ENCODE peak calls at places on chromosome 12, in nine cellular contexts. O is A549, J is tibial nerve, T is lower leg skin, K is body of pancreas, L is right lobe of liver, E is heart left ventricle, X is NB4, C is testis. B is an unnamed sample.

GRCh38 chr12:2137707-2138106 is 84.9 kb downstream of the CACNA1C start:
- DNase-seq in O (no peak), J (no peak), T (peak), K (no peak), L (no peak), E (no peak), X (no peak), C (peak), B (no peak)

GRCh38 chr12:68479261-68479581 is 131.5 kb upstream of the RAP1B start:
- DNase-seq in O (no peak), J (no peak), T (no peak), K (no peak), L (no peak), E (no peak), X (no peak), C (no peak), B (no peak)

GRCh38 chr12:129873458-129873857 is 30.4 kb downstream of the TMEM132D start:
- DNase-seq in O (no peak), J (no peak), T (no peak), K (no peak), L (no peak), E (no peak), X (no peak), C (no peak), B (no peak)

GRCh38 chr12:120125029-120125428 is 8.5 kb upstream of the RAB35 start:
- DNase-seq in O (no peak), J (no peak), T (no peak), K (no peak), L (no peak), E (no peak), X (no peak), C (no peak), B (no peak)

GRCh38 chr12:14284189-14284722 is 81.2 kb upstream of the ATF7IP start:
- DNase-seq in O (no peak), J (no peak), T (no peak), K (no peak), L (no peak), E (peak), X (no peak), C (peak), B (no peak)

GRCh38 chr12:22794017-22794416 is 169.0 kb downstream of the ETNK1 start:
- DNase-seq in O (no peak), J (no peak), T (no peak), K (no peak), L (no peak), E (no peak), X (no peak), C (no peak), B (no peak)

GRCh38 chr12:115474525-115475353 is 790.8 kb upstream of the TBX3 start:
- DNase-seq in O (no peak), J (no peak), T (no peak), K (no peak), L (no peak), E (no peak), X (no peak), C (no peak), B (no peak)

GRCh38 chr12:81176796-81177195 is 98.9 kb downstream of the ACSS3 start:
- DNase-seq in O (no peak), J (no peak), T (no peak), K (no peak), L (no peak), E (no peak), X (no peak), C (no peak), B (no peak)

GRCh38 chr12:14716848-14717444 is 20.5 kb upstream of the GUCY2C start:
- DNase-seq in O (peak), J (no peak), T (no peak), K (peak), L (no peak), E (no peak), X (peak), C (peak), B (peak)

GRCh38 chr12:14995583-14996425 is 23.0 kb downstream of the PDE6H start:
- DNase-seq in O (peak), J (no peak), T (no peak), K (no peak), L (no peak), E (no peak), X (peak), C (no peak), B (no peak)

GRCh38 chr12:57759360-57759980 is 4.6 kb downstream of the MARCHF9 start:
- DNase-seq in O (peak), J (no peak), T (no peak), K (peak), L (no peak), E (no peak), X (peak), C (no peak), B (no peak)

GRCh38 chr12:79381246-79382208 is 309.2 kb downstream of the PAWR start:
- DNase-seq in O (no peak), J (no peak), T (no peak), K (no peak), L (no peak), E (no peak), X (no peak), C (no peak), B (no peak)

GRCh38 chr12:22609501-22609900 is 15.5 kb upstream of the ETNK1 start:
- DNase-seq in O (no peak), J (no peak), T (no peak), K (no peak), L (no peak), E (no peak), X (no peak), C (no peak), B (no peak)

GRCh38 chr12:85183855-85184254 is 96.2 kb upstream of the ALX1 start:
- DNase-seq in O (no peak), J (no peak), T (no peak), K (no peak), L (no peak), E (no peak), X (no peak), C (no peak), B (no peak)

GRCh38 chr12:30928356-30929264 is 2.1 kb downstream of the TSPAN11 start:
- DNase-seq in O (no peak), J (no peak), T (peak), K (peak), L (no peak), E (peak), X (no peak), C (peak), B (no peak)

GRCh38 chr12:130183585-130184370 is 21.5 kb downstream of the FZD10 start:
- DNase-seq in O (no peak), J (no peak), T (no peak), K (no peak), L (no peak), E (no peak), X (no peak), C (no peak), B (no peak)

GRCh38 chr12:106362971-106363370 is 5.4 kb downstream of the POLR3B start:
- DNase-seq in O (no peak), J (no peak), T (no peak), K (no peak), L (no peak), E (no peak), X (no peak), C (no peak), B (no peak)

GRCh38 chr12:92007787-92008186 is 137.9 kb downstream of the BTG1 start:
- DNase-seq in O (no peak), J (no peak), T (no peak), K (no peak), L (no peak), E (no peak), X (peak), C (no peak), B (no peak)

GRCh38 chr12:13367973-13368372 is 171.4 kb downstream of the EMP1 start:
- DNase-seq in O (no peak), J (no peak), T (no peak), K (no peak), L (no peak), E (no peak), X (no peak), C (no peak), B (no peak)

GRCh38 chr12:64675795-64676194 is 65.5 kb downstream of the RASSF3 start:
- DNase-seq in O (peak), J (no peak), T (peak), K (peak), L (no peak), E (peak), X (no peak), C (no peak), B (no peak)

GRCh38 chr12:44286336-44286735 is 450.5 kb downstream of the TMEM117 start:
- DNase-seq in O (no peak), J (no peak), T (no peak), K (no peak), L (no peak), E (no peak), X (peak), C (no peak), B (no peak)

GRCh38 chr12:57803317-57803893 is 15.1 kb downstream of the AVIL start:
- DNase-seq in O (peak), J (peak), T (no peak), K (peak), L (peak), E (peak), X (peak), C (peak), B (peak)

GRCh38 chr12:127696963-127697362 is 570.0 kb upstream of the TMEM132C start:
- DNase-seq in O (no peak), J (no peak), T (no peak), K (no peak), L (no peak), E (no peak), X (no peak), C (no peak), B (no peak)

GRCh38 chr12:29350080-29350479 is 30.9 kb downstream of the ERGIC2 start:
- DNase-seq in O (peak), J (no peak), T (no peak), K (no peak), L (no peak), E (no peak), X (peak), C (no peak), B (no peak)

GRCh38 chr12:53122961-53123468 is 19.7 kb downstream of the SOAT2 start:
- DNase-seq in O (peak), J (no peak), T (no peak), K (no peak), L (no peak), E (peak), X (no peak), C (no peak), B (peak)

GRCh38 chr12:79420146-79420618 is 270.6 kb downstream of the PAWR start:
- DNase-seq in O (peak), J (no peak), T (no peak), K (no peak), L (no peak), E (no peak), X (peak), C (no peak), B (no peak)

GRCh38 chr12:50110762-50111416 is 1.1 kb upstream of the COX14 start:
- DNase-seq in O (peak), J (peak), T (peak), K (peak), L (peak), E (peak), X (peak), C (peak), B (peak)

GRCh38 chr12:27802511-27802910 is 22.5 kb upstream of the MANSC4 start:
- DNase-seq in O (no peak), J (no peak), T (no peak), K (no peak), L (no peak), E (no peak), X (no peak), C (no peak), B (no peak)

GRCh38 chr12:34345801-34346200 is 323.5 kb downstream of the ALG10 start:
- DNase-seq in O (no peak), J (no peak), T (no peak), K (no peak), L (no peak), E (no peak), X (no peak), C (no peak), B (peak)

GRCh38 chr12:46209914-46210834 is 58.7 kb downstream of the SLC38A1 start:
- DNase-seq in O (no peak), J (no peak), T (no peak), K (peak), L (peak), E (peak), X (no peak), C (no peak), B (no peak)

GRCh38 chr12:112382866-112383265 is 635 bp upstream of the HECTD4 start:
- DNase-seq in O (no peak), J (no peak), T (no peak), K (no peak), L (no peak), E (no peak), X (no peak), C (no peak), B (no peak)

GRCh38 chr12:71157601-71158233 is at the start of gene TSPAN8:
- DNase-seq in O (no peak), J (no peak), T (no peak), K (peak), L (no peak), E (no peak), X (no peak), C (peak), B (no peak)

GRCh38 chr12:71155228-71155627 is 2.6 kb downstream of the TSPAN8 start:
- DNase-seq in O (no peak), J (no peak), T (no peak), K (no peak), L (no peak), E (no peak), X (no peak), C (no peak), B (no peak)

GRCh38 chr12:71158361-71158882 is 623 bp upstream of the TSPAN8 start:
- DNase-seq in O (no peak), J (no peak), T (no peak), K (no peak), L (no peak), E (no peak), X (no peak), C (no peak), B (no peak)

DNA sequence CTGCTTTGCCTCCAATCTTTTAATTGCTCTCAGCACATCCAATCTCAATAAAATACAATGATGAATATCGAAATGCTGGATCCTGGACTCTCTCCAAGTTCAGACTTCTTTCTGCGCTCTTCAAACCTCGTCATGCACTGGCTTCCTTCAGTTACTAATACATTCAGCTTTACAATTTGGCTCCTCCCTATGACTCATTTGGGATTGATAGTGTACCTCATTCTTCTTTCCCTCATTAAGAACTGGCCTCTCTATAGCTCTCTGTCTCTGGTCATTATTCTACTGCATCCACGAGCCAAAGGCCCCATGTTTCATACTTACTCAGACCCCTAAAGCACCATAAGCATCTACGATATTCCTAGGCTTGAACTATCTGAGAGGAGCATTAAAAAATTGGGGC is 5.0 kb downstream of the TSPAN8 start:
- DNase-seq in O (no peak), J (no peak), T (no peak), K (no peak), L (no peak), E (no peak), X (no peak), C (no peak), B (no peak)
- TF ChIP-seq POLR2A in O (no peak), J (no peak), T (no peak), K (no peak), L (no peak), E (no peak), X (no peak), C (no peak), B (no peak)

GRCh38 chr12:105239304-105239703 is 3.3 kb upstream of the APPL2 start:
- DNase-seq in O (no peak), J (no peak), T (no peak), K (no peak), L (no peak), E (no peak), X (no peak), C (no peak), B (no peak)

GRCh38 chr12:105235747-105236476 is at the start of gene APPL2:
- DNase-seq in O (peak), J (peak), T (peak), K (peak), L (peak), E (peak), X (peak), C (peak), B (peak)

GRCh38 chr12:105240233-105240632 is 4.3 kb upstream of the APPL2 start:
- DNase-seq in O (no peak), J (no peak), T (no peak), K (no peak), L (no peak), E (no peak), X (peak), C (no peak), B (no peak)

GRCh38 chr12:105235299-105235746 is 651 bp downstream of the APPL2 start:
- DNase-seq in O (no peak), J (no peak), T (no peak), K (no peak), L (no peak), E (no peak), X (no peak), C (no peak), B (no peak)

DNA sequence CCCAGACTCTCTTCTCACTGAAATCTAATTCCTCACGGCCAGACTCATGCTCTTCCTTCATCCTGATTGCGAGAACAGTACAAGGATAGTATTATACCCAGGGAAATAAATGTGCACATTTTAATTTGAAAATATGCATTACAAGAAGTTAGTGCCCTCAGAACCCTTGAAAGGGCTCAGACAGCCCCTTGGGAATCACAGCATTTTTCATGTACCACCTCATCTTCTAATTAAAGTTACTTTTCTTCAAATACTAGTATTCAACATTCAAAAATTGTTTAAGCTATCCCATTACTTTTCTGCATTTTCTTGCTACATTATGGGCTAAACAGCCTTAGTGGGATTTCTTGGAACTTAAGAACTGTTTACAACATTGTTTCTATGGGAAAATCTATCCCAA is 1.7 kb upstream of the APPL2 start:
- DNase-seq in O (no peak), J (no peak), T (no peak), K (no peak), L (no peak), E (no peak), X (no peak), C (no peak), B (no peak)
- TF ChIP-seq POLR2A in O (no peak), J (no peak), T (no peak), K (no peak), L (no peak), E (no peak), X (no peak), C (no peak), B (no peak)

DNA sequence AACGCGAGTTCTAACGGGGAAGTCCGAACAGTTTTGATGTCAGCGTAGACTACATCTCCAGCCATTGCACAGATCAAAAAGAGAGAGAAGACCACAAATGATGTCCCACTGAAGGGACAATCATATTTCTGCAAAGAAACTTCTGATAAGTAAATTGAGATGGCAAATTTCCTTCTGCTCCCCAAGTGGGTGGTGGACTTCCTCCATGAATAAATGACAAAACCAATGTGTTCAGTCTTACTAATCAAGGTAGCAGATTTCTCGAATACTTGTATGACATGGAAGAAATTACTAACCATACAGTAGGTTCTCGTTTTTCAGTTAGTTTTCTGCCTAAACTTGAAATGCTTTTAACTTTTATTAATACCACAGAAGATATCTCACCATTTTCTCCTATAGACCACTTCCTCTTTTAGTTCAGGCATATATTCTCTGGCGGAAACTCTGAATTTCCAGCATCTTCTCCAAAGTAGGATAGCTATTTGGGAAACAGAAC is at the start of gene CLECL1:
- DNase-seq in O (no peak), J (no peak), T (no peak), K (no peak), L (no peak), E (no peak), X (peak), C (no peak), B (no peak)
- TF ChIP-seq POLR2A in O (no peak), J (no peak), T (no peak), K (no peak), L (no peak), E (no peak), X (peak), C (no peak), B (no peak)

GRCh38 chr12:121795029-121795977 is 1.8 kb upstream of the RHOF start:
- DNase-seq in O (peak), J (peak), T (peak), K (peak), L (peak), E (peak), X (peak), C (peak), B (no peak)
- TF ChIP-seq POLR2A in O (no peak), J (no peak), T (no peak), K (no peak), L (no peak), E (no peak), X (no peak), C (no peak), B (no peak)

GRCh38 chr12:55818886-55819285 is 1.0 kb downstream of the ORMDL2 start:
- DNase-seq in O (no peak), J (no peak), T (no peak), K (no peak), L (no peak), E (no peak), X (no peak), C (no peak), B (no peak)

GRCh38 chr12:55818140-55818728 is 393 bp downstream of the ORMDL2 start:
- DNase-seq in O (no peak), J (no peak), T (no peak), K (no peak), L (no peak), E (no peak), X (no peak), C (no peak), B (peak)

GRCh38 chr12:55816876-55817351 is 610 bp downstream of the SARNP start:
- DNase-seq in O (no peak), J (no peak), T (no peak), K (no peak), L (no peak), E (no peak), X (peak), C (no peak), B (no peak)

GRCh38 chr12:55815473-55815872 is 2.1 kb downstream of the SARNP start:
- DNase-seq in O (no peak), J (no peak), T (no peak), K (no peak), L (no peak), E (no peak), X (no peak), C (no peak), B (no peak)

GRCh38 chr12:55817352-55818139 is at the start of the genes ORMDL2 and SARNP:
- DNase-seq in O (peak), J (peak), T (peak), K (peak), L (peak), E (peak), X (peak), C (peak), B (peak)
- TF ChIP-seq POLR2A in O (peak), J (peak), T (no peak), K (peak), L (peak), E (no peak), X (peak), C (no peak), B (peak)

GRCh38 chr12:132621657-132622435 is 3.3 kb downstream of the P2RX2 start:
- DNase-seq in O (no peak), J (no peak), T (no peak), K (no peak), L (no peak), E (no peak), X (no peak), C (no peak), B (no peak)

GRCh38 chr12:132620893-132621656 is 2.5 kb downstream of the P2RX2 start:
- DNase-seq in O (no peak), J (no peak), T (no peak), K (no peak), L (no peak), E (no peak), X (no peak), C (no peak), B (no peak)

GRCh38 chr12:132624186-132624855 is 5.7 kb downstream of the P2RX2 start:
- DNase-seq in O (no peak), J (no peak), T (no peak), K (no peak), L (no peak), E (no peak), X (no peak), C (no peak), B (no peak)

GRCh38 chr12:132623072-132623869 is 4.7 kb downstream of the P2RX2 start:
- DNase-seq in O (no peak), J (no peak), T (no peak), K (no peak), L (no peak), E (no peak), X (no peak), C (no peak), B (no peak)

GRCh38 chr12:132622437-132623071 is 4.0 kb downstream of the P2RX2 start:
- DNase-seq in O (no peak), J (no peak), T (no peak), K (peak), L (no peak), E (peak), X (peak), C (peak), B (peak)
- TF ChIP-seq POLR2A in O (no peak), J (no peak), T (no peak), K (no peak), L (no peak), E (no peak), X (peak), C (no peak), B (no peak)

GRCh38 chr12:102061096-102061555 is 665 bp downstream of the WASHC3 start:
- DNase-seq in O (no peak), J (no peak), T (no peak), K (no peak), L (no peak), E (no peak), X (peak), C (no peak), B (no peak)
- TF ChIP-seq POLR2A in O (no peak), J (no peak), T (no peak), K (no peak), L (no peak), E (no peak), X (no peak), C (no peak), B (no peak)

B was measured in H54.